ENCODE peak calls at places on chromosomes 5 and 9, in nine cellular contexts. N is upper lobe of left lung; M is heart left ventricle; P is uterus; R is CD4-positive, CD25-positive, alpha-beta regulatory T cell; G is GM23248; U is heart right ventricle; O is spleen; E is right lobe of liver. F is an unnamed sample.

GRCh38 chr5:171390883-171391677 is 3.4 kb downstream of the NPM1 start:
- DNase-seq in N (no peak), M (no peak), P (no peak), R (no peak), G (peak; percentile 29), U (no peak), O (peak; percentile 47), E (no peak), F (no peak)

GRCh38 chr5:2007906-2008437 is 125.2 kb upstream of the IRX4 start:
- DNase-seq in N (peak; percentile 81), M (peak; percentile 76), P (peak; percentile 81), R (no peak), G (peak; percentile 4), U (peak; percentile 51), O (no peak), E (no peak), F (peak; percentile 78)

GRCh38 chr5:133198511-133198910 is 146.7 kb downstream of the HSPA4 start:
- DNase-seq in N (peak; percentile 33), M (no peak), P (no peak), R (no peak), G (no peak), U (no peak), O (no peak), E (no peak), F (no peak)

GRCh38 chr5:172082180-172082579 is 75.7 kb upstream of the FBXW11 start:
- DNase-seq in N (no peak), M (no peak), P (no peak), R (no peak), G (no peak), U (no peak), O (no peak), E (no peak), F (no peak)

GRCh38 chr9:34957492-34958410 is at the start of gene PHF24:
- DNase-seq in N (peak; percentile 88), M (no peak), P (no peak), R (peak; percentile 4), G (peak; percentile 62), U (no peak), O (peak; percentile 81), E (no peak), F (peak; percentile 67)

GRCh38 chr5:174402224-174402812 is 322.1 kb upstream of the MSX2 start:
- DNase-seq in N (no peak), M (no peak), P (no peak), R (no peak), G (no peak), U (no peak), O (no peak), E (no peak), F (no peak)

GRCh38 chr5:92994392-92994791 is 586.6 kb downstream of the NR2F1-AS1 start:
- DNase-seq in N (no peak), M (no peak), P (no peak), R (no peak), G (no peak), U (no peak), O (no peak), E (no peak), F (no peak)

GRCh38 chr5:107669543-107670027 is 1.2 kb downstream of the EFNA5 start:
- DNase-seq in N (peak; percentile 85), M (peak; percentile 67), P (no peak), R (no peak), G (peak; percentile 36), U (peak; percentile 49), O (peak; percentile 65), E (no peak), F (peak; percentile 59)

GRCh38 chr5:7872517-7873149 is 3.7 kb downstream of the MTRR start:
- DNase-seq in N (no peak), M (no peak), P (no peak), R (no peak), G (peak; percentile 47), U (no peak), O (no peak), E (no peak), F (no peak)

GRCh38 chr9:126125577-126125976 is 201.1 kb upstream of the MVB12B start:
- DNase-seq in N (no peak), M (no peak), P (no peak), R (no peak), G (no peak), U (no peak), O (peak; percentile 23), E (no peak), F (peak; percentile 18)
- H3K4me3 ChIP-seq in N (no peak overlapping the region), M (no peak overlapping the region), P (no peak overlapping the region), R (no peak overlapping the region), G (no peak overlapping the region), U (no peak overlapping the region), O (no peak overlapping the region), E (no peak overlapping the region), F (no peak overlapping the region)

DNA sequence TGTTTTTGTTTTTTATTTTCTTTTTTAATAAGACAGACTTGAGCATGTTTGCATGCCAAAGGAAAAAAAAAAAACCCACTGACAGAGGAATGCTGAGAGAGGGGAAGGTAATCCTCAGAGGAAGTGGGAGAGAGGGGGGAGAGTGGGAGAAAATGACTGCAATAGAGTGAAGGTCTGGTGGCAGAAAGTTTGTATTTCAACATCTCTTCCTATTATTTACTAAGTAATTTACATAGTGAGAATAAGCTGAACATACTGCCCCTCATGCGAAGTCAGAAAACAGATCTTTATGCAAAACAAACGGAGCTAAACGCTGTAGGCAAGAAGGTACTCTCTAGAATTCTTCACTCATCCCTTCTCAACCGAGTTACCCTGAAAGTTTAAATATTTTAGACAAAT is 45.0 kb downstream of the ELL2 start:
- DNase-seq in N (no peak), M (no peak), P (no peak), R (no peak), G (no peak), U (no peak), O (no peak), E (no peak), F (no peak)
- H3K4me1 ChIP-seq in N (peaks cover 16% of the 10 kb centered on the region), M (no peaks in the 10 kb centered on the region), P (no peaks in the 10 kb centered on the region), R (no peaks in the 10 kb centered on the region), G (peaks cover 72% of the 10 kb centered on the region), U (no peaks in the 10 kb centered on the region), O (peaks cover 6% of the 10 kb centered on the region), E (peaks cover 39% of the 10 kb centered on the region), F (peaks cover 12% of the 10 kb centered on the region)

GRCh38 chr5:31851290-31851689 is 212.4 kb downstream of the PDZD2 start:
- DNase-seq in N (no peak), M (no peak), P (no peak), R (no peak), G (no peak), U (no peak), O (no peak), E (no peak), F (no peak)

GRCh38 chr5:31855527-31855862 is 216.6 kb downstream of the PDZD2 start:
- DNase-seq in N (no peak), M (no peak), P (no peak), R (no peak), G (no peak), U (no peak), O (no peak), E (no peak), F (no peak)

GRCh38 chr5:31853398-31854135 is 214.6 kb downstream of the PDZD2 start:
- DNase-seq in N (no peak), M (no peak), P (no peak), R (no peak), G (no peak), U (no peak), O (no peak), E (no peak), F (no peak)

GRCh38 chr5:31854181-31854624 is 215.3 kb downstream of the PDZD2 start:
- DNase-seq in N (peak; percentile 59), M (no peak), P (peak; percentile 47), R (no peak), G (peak; percentile 16), U (peak; percentile 32), O (no peak), E (no peak), F (peak; percentile 59)

DNA sequence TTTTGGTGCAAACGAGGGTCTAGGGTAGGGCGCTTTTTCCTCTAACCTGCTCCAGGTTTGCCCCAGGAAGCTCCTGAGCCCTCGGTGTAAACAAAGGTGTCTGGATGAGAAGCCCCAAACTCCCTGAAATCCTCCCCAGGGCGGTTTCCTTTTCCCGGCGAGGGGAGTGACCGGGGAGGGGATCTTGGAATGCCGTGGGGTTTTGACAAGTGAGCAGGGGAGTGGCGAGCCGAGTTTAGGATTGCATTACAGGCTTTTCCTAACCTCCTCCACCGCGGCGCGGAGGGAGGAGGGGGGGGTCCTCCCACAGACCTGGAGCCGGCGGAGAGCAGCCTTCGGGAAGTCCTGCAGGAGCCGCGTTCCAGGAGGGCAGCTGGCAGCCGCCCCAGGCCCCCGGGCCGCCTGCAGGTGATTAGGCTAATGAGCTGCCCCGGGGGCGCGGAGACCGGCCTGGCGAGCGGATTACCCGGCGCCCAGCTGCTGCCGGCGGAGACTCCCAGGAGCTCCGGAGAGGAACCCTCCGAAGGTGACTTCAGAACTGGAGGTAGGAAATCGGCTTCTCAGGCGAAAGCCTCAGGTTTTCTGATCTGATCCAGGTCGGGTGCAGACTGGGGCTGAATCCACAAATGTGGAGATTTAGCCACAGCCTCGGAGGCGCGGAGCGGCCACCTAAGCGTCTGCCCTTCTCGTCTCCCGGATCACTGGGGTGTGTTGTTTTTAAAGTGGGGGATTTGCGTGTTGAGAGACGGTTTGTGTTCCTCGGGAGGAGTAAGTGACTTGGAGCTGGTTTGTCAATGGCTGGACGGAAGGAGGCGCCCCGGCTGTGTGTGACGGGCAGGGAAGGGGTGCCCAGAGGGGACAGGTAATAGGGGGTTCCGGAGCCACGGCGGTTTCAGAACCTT is 215.9 kb downstream of the PDZD2 start:
- DNase-seq in N (peak; percentile 89), M (peak; percentile 78), P (peak; percentile 75), R (no peak), G (peak; percentile 18), U (peak; percentile 60), O (no peak), E (no peak), F (peak; percentile 59)
- H3K4me3 ChIP-seq in N (peak overlapping the region; percentile 65), M (peak overlapping the region; percentile 69), P (peak overlapping the region; percentile 84), R (no peak overlapping the region), G (peak overlapping the region; percentile 57), U (peak overlapping the region; percentile 68), O (peak overlapping the region; percentile 25), E (peak overlapping the region; percentile 39), F (peak overlapping the region; percentile 42)

GRCh38 chr5:176765687-176766086 is 44.7 kb upstream of the UNC5A start:
- DNase-seq in N (no peak), M (no peak), P (no peak), R (no peak), G (no peak), U (no peak), O (no peak), E (no peak), F (no peak)
- H3K4me1 ChIP-seq in N (no peaks in the 10 kb centered on the region), M (no peaks in the 10 kb centered on the region), P (no peaks in the 10 kb centered on the region), R (no peaks in the 10 kb centered on the region), G (no peaks in the 10 kb centered on the region), U (no peaks in the 10 kb centered on the region), O (no peaks in the 10 kb centered on the region), E (no peaks in the 10 kb centered on the region), F (no peaks in the 10 kb centered on the region)

GRCh38 chr9:124780060-124780756 is 3.3 kb downstream of the OLFML2A start:
- DNase-seq in N (no peak), M (peak; percentile 75), P (peak; percentile 51), R (no peak), G (peak; percentile 30), U (peak; percentile 48), O (peak; percentile 68), E (peak; percentile 41), F (no peak)
- H3K4me3 ChIP-seq in N (no peak overlapping the region), M (no peak overlapping the region), P (peak overlapping the region; percentile 4), R (no peak overlapping the region), G (peak overlapping the region; percentile 8), U (no peak overlapping the region), O (no peak overlapping the region), E (no peak overlapping the region), F (no peak overlapping the region)

DNA sequence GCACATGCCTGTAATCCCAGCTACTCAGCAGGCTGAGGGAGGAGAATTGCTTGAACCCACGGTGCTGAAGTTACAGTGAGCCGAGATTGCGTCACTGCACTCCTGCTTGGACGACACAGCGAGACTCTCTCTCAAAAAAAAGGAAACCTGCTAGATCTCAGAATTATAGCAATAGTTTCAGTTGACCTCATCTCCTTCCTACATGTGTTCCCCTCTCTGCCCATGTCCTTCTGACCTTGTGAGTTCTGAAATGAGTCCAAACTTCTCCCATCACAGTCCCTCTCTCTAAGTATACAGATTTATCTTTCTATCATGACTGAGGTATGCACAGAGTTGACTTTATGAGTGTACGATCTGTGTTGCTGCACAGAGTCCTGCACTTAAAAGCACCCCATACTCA is 44.6 kb upstream of the SHOC1 start:
- DNase-seq in N (no peak), M (no peak), P (peak; percentile 32), R (no peak), G (peak; percentile 47), U (no peak), O (peak; percentile 79), E (no peak), F (peak; percentile 71)
- H3K4me1 ChIP-seq in N (no peaks in the 10 kb centered on the region), M (no peaks in the 10 kb centered on the region), P (no peaks in the 10 kb centered on the region), R (no peaks in the 10 kb centered on the region), G (peaks cover 29% of the 10 kb centered on the region), U (no peaks in the 10 kb centered on the region), O (peaks cover 3% of the 10 kb centered on the region), E (no peaks in the 10 kb centered on the region), F (no peaks in the 10 kb centered on the region)

F was measured in cardiac muscle cell.